ENCODE peak calls at places on chromosomes 16 and 17, in six cellular contexts. One of them, this sample, is unnamed. For H3K4me1, the result is how much of the 10 kb centered on the place peaks cover.

GRCh38 chr17:4576729-4577322 is 7.5 kb upstream of the SMTNL2 start:
- DNase-seq in vagina: no peak
- DNase-seq in heart left ventricle: peak
- DNase-seq in astrocyte: no peak
- DNase-seq in upper lobe of right lung: peak
- DNase-seq in CD8-positive, alpha-beta T cell: no peak
- DNase-seq in this sample: no peak

GRCh38 chr17:40378966-40379365 is 14.4 kb upstream of the GJD3 start:
- DNase-seq in upper lobe of right lung: no peak
- DNase-seq in CD8-positive, alpha-beta T cell: no peak
- DNase-seq in vagina: no peak
- DNase-seq in heart left ventricle: no peak
- DNase-seq in astrocyte: no peak
- DNase-seq in this sample: no peak

GRCh38 chr17:49471089-49471683 is 23.9 kb upstream of the NGFR start:
- DNase-seq in heart left ventricle: peak
- DNase-seq in upper lobe of right lung: no peak
- DNase-seq in CD8-positive, alpha-beta T cell: no peak
- DNase-seq in astrocyte: no peak
- DNase-seq in vagina: no peak
- DNase-seq in this sample: no peak

GRCh38 chr17:2396568-2397246 is 4.2 kb downstream of the MNT start:
- DNase-seq in astrocyte: peak
- DNase-seq in CD8-positive, alpha-beta T cell: peak
- DNase-seq in upper lobe of right lung: peak
- DNase-seq in heart left ventricle: peak
- DNase-seq in vagina: no peak
- DNase-seq in this sample: peak

GRCh38 chr17:31559647-31560501 is 168.4 kb downstream of the RAB11FIP4 start:
- DNase-seq in upper lobe of right lung: no peak
- DNase-seq in astrocyte: no peak
- DNase-seq in vagina: no peak
- DNase-seq in CD8-positive, alpha-beta T cell: no peak
- DNase-seq in heart left ventricle: no peak
- DNase-seq in this sample: peak

GRCh38 chr17:17877548-17878358 is 41.0 kb upstream of the SREBF1 start:
- DNase-seq in astrocyte: peak
- DNase-seq in CD8-positive, alpha-beta T cell: no peak
- DNase-seq in upper lobe of right lung: peak
- DNase-seq in vagina: no peak
- DNase-seq in heart left ventricle: peak
- DNase-seq in this sample: peak

GRCh38 chr16:1823821-1824220 is 2.8 kb downstream of the HAGH start:
- DNase-seq in upper lobe of right lung: no peak
- DNase-seq in vagina: no peak
- DNase-seq in astrocyte: peak
- DNase-seq in heart left ventricle: no peak
- DNase-seq in CD8-positive, alpha-beta T cell: no peak
- DNase-seq in this sample: peak

GRCh38 chr16:73864868-73865267 is 431.7 kb upstream of the PSMD7 start:
- DNase-seq in heart left ventricle: no peak
- DNase-seq in CD8-positive, alpha-beta T cell: no peak
- DNase-seq in astrocyte: no peak
- DNase-seq in vagina: no peak
- DNase-seq in upper lobe of right lung: no peak
- DNase-seq in this sample: no peak

GRCh38 chr17:36591434-36592315 is at the start of gene DHRS11:
- DNase-seq in astrocyte: peak
- DNase-seq in upper lobe of right lung: peak
- DNase-seq in CD8-positive, alpha-beta T cell: peak
- DNase-seq in vagina: no peak
- DNase-seq in heart left ventricle: peak
- DNase-seq in this sample: peak

GRCh38 chr17:3527896-3528603 is 29.6 kb downstream of the TRPV3 start:
- DNase-seq in vagina: no peak
- DNase-seq in CD8-positive, alpha-beta T cell: no peak
- DNase-seq in upper lobe of right lung: peak
- DNase-seq in heart left ventricle: no peak
- DNase-seq in astrocyte: no peak
- DNase-seq in this sample: peak

GRCh38 chr17:21532763-21533385 is 156.7 kb downstream of the KCNJ12 start:
- DNase-seq in CD8-positive, alpha-beta T cell: no peak
- DNase-seq in upper lobe of right lung: no peak
- DNase-seq in heart left ventricle: no peak
- DNase-seq in vagina: no peak
- DNase-seq in astrocyte: no peak
- DNase-seq in this sample: no peak

GRCh38 chr17:39027037-39027436 is 59.8 kb upstream of the FBXO47 start:
- DNase-seq in astrocyte: no peak
- DNase-seq in vagina: peak
- DNase-seq in CD8-positive, alpha-beta T cell: peak
- DNase-seq in upper lobe of right lung: peak
- DNase-seq in heart left ventricle: peak
- DNase-seq in this sample: no peak

GRCh38 chr16:78310196-78310595 is 210.7 kb downstream of the WWOX start:
- DNase-seq in upper lobe of right lung: no peak
- DNase-seq in CD8-positive, alpha-beta T cell: no peak
- DNase-seq in heart left ventricle: no peak
- DNase-seq in vagina: no peak
- DNase-seq in astrocyte: no peak
- DNase-seq in this sample: no peak

GRCh38 chr17:68740555-68741447 is 139.6 kb upstream of the FAM20A start:
- DNase-seq in upper lobe of right lung: no peak
- DNase-seq in astrocyte: no peak
- DNase-seq in heart left ventricle: no peak
- DNase-seq in CD8-positive, alpha-beta T cell: no peak
- DNase-seq in vagina: no peak
- DNase-seq in this sample: no peak

GRCh38 chr17:30380106-30380420 is 1.3 kb downstream of the CPD start:
- DNase-seq in heart left ventricle: no peak
- DNase-seq in vagina: no peak
- DNase-seq in upper lobe of right lung: no peak
- DNase-seq in astrocyte: peak
- DNase-seq in CD8-positive, alpha-beta T cell: no peak
- DNase-seq in this sample: peak

GRCh38 chr17:1724351-1724868 is at the start of gene WDR81:
- DNase-seq in CD8-positive, alpha-beta T cell: peak
- DNase-seq in heart left ventricle: peak
- DNase-seq in astrocyte: peak
- DNase-seq in vagina: no peak
- DNase-seq in upper lobe of right lung: peak
- DNase-seq in this sample: peak

GRCh38 chr17:2551493-2551892 is 39.8 kb upstream of the METTL16 start:
- DNase-seq in astrocyte: no peak
- DNase-seq in heart left ventricle: no peak
- DNase-seq in CD8-positive, alpha-beta T cell: no peak
- DNase-seq in vagina: no peak
- DNase-seq in upper lobe of right lung: no peak
- DNase-seq in this sample: peak

GRCh38 chr17:43908111-43908721 is 880 bp upstream of the MPP2 start:
- DNase-seq in upper lobe of right lung: no peak
- DNase-seq in CD8-positive, alpha-beta T cell: peak
- DNase-seq in vagina: no peak
- DNase-seq in heart left ventricle: peak
- DNase-seq in astrocyte: peak
- DNase-seq in this sample: peak

GRCh38 chr16:23877107-23878070 is 41.6 kb downstream of the PRKCB start:
- DNase-seq in astrocyte: no peak
- DNase-seq in heart left ventricle: no peak
- DNase-seq in vagina: no peak
- DNase-seq in upper lobe of right lung: no peak
- DNase-seq in CD8-positive, alpha-beta T cell: no peak
- DNase-seq in this sample: no peak

GRCh38 chr17:56678249-56679144 is 85.0 kb downstream of the NOG start:
- DNase-seq in upper lobe of right lung: no peak
- DNase-seq in vagina: no peak
- DNase-seq in CD8-positive, alpha-beta T cell: no peak
- DNase-seq in heart left ventricle: no peak
- DNase-seq in astrocyte: no peak
- DNase-seq in this sample: no peak
- H3K4me1 ChIP-seq in upper lobe of right lung: under half
- H3K4me1 ChIP-seq in vagina: under half
- H3K4me1 ChIP-seq in CD8-positive, alpha-beta T cell: under half
- H3K4me1 ChIP-seq in heart left ventricle: under half
- H3K4me1 ChIP-seq in astrocyte: under half
- H3K4me1 ChIP-seq in this sample: under half

DNA sequence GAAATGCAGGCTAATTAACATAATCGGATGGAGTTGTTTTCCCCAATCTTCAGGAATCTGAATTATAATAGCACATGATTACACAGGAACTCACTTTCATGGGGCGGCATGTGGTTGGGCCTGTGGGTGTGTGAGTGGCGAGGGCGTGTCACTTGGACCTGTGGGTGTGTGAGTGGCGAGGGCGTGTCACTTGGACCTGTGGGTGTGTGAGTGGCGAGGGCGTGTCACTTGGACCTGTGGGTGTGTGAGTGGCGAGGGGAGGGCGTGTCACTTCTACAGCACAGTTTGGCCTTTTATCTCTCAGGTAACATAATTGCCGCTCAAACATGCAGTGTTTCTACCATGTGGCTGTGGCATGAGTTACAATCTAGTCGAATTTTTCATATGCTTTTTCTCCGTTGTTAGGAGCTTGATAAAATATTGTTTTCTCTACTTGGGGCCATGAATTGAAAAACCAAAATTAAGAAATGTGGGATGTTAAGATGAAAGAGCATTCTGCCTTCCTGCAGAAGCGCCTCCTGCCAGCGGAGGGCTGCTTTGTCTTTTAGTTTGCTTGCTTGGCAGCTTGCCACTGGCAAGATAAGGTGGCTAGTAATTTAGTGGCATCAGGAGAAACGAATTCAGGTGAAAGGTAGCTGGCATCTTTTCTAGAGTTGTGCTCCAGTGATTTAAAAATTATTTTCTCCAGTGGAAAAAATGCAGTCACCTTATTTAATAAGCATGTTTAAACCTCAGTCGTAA is 36.2 kb downstream of the USP10 start:
- DNase-seq in CD8-positive, alpha-beta T cell: peak
- DNase-seq in upper lobe of right lung: no peak
- DNase-seq in heart left ventricle: peak
- DNase-seq in vagina: no peak
- DNase-seq in astrocyte: no peak
- DNase-seq in this sample: no peak
- TF ChIP-seq CTCF in CD8-positive, alpha-beta T cell: no peak
- TF ChIP-seq CTCF in upper lobe of right lung: no peak
- TF ChIP-seq CTCF in heart left ventricle: peak
- TF ChIP-seq CTCF in vagina: no peak
- TF ChIP-seq CTCF in astrocyte: no peak
- TF ChIP-seq CTCF in this sample: no peak

GRCh38 chr16:89104930-89105571 is 11.4 kb downstream of the ACSF3 start:
- DNase-seq in heart left ventricle: no peak
- DNase-seq in CD8-positive, alpha-beta T cell: no peak
- DNase-seq in vagina: no peak
- DNase-seq in upper lobe of right lung: peak
- DNase-seq in astrocyte: no peak
- DNase-seq in this sample: peak

GRCh38 chr16:89105599-89106151 is 12.0 kb downstream of the ACSF3 start:
- DNase-seq in vagina: no peak
- DNase-seq in astrocyte: no peak
- DNase-seq in upper lobe of right lung: peak
- DNase-seq in CD8-positive, alpha-beta T cell: no peak
- DNase-seq in heart left ventricle: no peak
- DNase-seq in this sample: peak

GRCh38 chr16:89108412-89108811 is 14.8 kb downstream of the ACSF3 start:
- DNase-seq in CD8-positive, alpha-beta T cell: no peak
- DNase-seq in upper lobe of right lung: no peak
- DNase-seq in astrocyte: no peak
- DNase-seq in vagina: no peak
- DNase-seq in heart left ventricle: no peak
- DNase-seq in this sample: peak

GRCh38 chr16:89106533-89107208 is 13.0 kb downstream of the ACSF3 start:
- DNase-seq in CD8-positive, alpha-beta T cell: no peak
- DNase-seq in vagina: no peak
- DNase-seq in astrocyte: no peak
- DNase-seq in upper lobe of right lung: peak
- DNase-seq in heart left ventricle: no peak
- DNase-seq in this sample: peak

DNA sequence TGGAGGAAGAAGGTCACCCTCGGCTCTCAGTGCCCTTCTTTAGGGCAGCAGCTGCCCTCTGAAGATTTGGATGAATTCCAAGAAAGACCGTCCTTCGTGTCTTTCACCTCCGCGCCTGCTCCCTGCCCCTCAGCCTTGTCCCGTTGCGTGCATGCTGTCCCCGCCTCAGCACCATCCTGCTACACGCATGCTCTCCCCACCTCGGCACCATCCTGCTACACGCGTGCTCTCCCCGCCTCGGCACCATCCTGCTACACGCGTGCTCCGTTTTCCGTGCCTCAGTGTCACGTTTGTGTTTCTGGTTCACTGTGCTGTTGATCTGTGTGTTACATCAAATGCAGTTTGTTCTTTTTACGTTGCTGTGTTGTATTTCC is 13.5 kb downstream of the ACSF3 start:
- DNase-seq in heart left ventricle: no peak
- DNase-seq in CD8-positive, alpha-beta T cell: no peak
- DNase-seq in astrocyte: no peak
- DNase-seq in vagina: no peak
- DNase-seq in upper lobe of right lung: peak
- DNase-seq in this sample: no peak
- H3K4me1 ChIP-seq in heart left ventricle: under half
- H3K4me1 ChIP-seq in CD8-positive, alpha-beta T cell: under half
- H3K4me1 ChIP-seq in astrocyte: under half
- H3K4me1 ChIP-seq in vagina: under half
- H3K4me1 ChIP-seq in upper lobe of right lung: under half
- H3K4me1 ChIP-seq in this sample: under half

GRCh38 chr17:74987418-74987908 is at the start of gene CDR2L:
- DNase-seq in astrocyte: peak
- DNase-seq in vagina: no peak
- DNase-seq in upper lobe of right lung: peak
- DNase-seq in heart left ventricle: peak
- DNase-seq in CD8-positive, alpha-beta T cell: peak
- DNase-seq in this sample: peak
- TF ChIP-seq CTCF in astrocyte: no peak
- TF ChIP-seq CTCF in vagina: no peak
- TF ChIP-seq CTCF in upper lobe of right lung: no peak
- TF ChIP-seq CTCF in heart left ventricle: no peak
- TF ChIP-seq CTCF in CD8-positive, alpha-beta T cell: no peak
- TF ChIP-seq CTCF in this sample: no peak

GRCh38 chr17:19724501-19725420 is 8.4 kb upstream of the SLC47A2 start:
- DNase-seq in astrocyte: no peak
- DNase-seq in heart left ventricle: peak
- DNase-seq in CD8-positive, alpha-beta T cell: peak
- DNase-seq in vagina: no peak
- DNase-seq in upper lobe of right lung: peak
- DNase-seq in this sample: peak
- H3K4me1 ChIP-seq in astrocyte: under half
- H3K4me1 ChIP-seq in heart left ventricle: under half
- H3K4me1 ChIP-seq in CD8-positive, alpha-beta T cell: under half
- H3K4me1 ChIP-seq in vagina: half or more
- H3K4me1 ChIP-seq in upper lobe of right lung: half or more
- H3K4me1 ChIP-seq in this sample: under half

DNA sequence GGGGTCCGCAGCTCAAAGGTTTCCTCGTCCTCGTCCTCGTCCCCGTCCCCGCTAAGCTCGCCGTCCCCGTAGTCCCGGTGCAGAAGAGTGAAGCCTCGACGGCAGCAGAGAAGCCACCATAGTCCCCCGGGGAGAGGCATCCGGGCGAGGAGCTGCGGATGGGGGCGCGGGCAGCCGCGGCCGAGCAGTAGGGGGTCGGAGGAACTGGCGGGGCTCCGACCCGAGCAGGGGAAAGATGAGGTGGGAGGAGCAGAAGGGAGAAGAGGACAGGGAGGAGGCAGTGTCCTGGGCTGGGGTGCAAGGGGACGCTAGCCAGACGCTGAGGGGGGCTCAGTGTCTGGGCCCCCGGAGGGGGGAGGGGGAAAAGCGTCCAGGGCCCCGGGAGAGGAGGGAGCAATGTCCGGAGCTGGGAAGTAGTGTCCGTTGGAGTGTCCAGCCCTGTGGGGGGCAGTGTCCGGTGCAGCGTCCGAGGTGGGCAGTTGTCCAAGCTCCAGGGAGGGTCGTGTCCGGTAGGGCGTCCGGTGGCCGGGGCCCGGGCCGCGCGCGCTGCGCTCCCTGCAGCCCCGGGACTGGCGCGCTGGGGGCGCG is at the start of gene PLEKHH3:
- DNase-seq in CD8-positive, alpha-beta T cell: no peak
- DNase-seq in heart left ventricle: no peak
- DNase-seq in astrocyte: no peak
- DNase-seq in upper lobe of right lung: no peak
- DNase-seq in vagina: no peak
- DNase-seq in this sample: no peak
- TF ChIP-seq CTCF in CD8-positive, alpha-beta T cell: no peak
- TF ChIP-seq CTCF in heart left ventricle: peak
- TF ChIP-seq CTCF in astrocyte: no peak
- TF ChIP-seq CTCF in upper lobe of right lung: peak
- TF ChIP-seq CTCF in vagina: no peak
- TF ChIP-seq CTCF in this sample: peak